ENCODE peak calls at places on chromosomes 4 and X, in seven cellular contexts. One of them, this sample, is unnamed.

GRCh38 chrX:72003811-72004750 is 93.4 kb downstream of the NHSL2 start:
- DNase-seq in NCI-H2107: no peak
- DNase-seq in right cardiac atrium: peak; percentile 80
- DNase-seq in kidney tubule cell: peak; percentile 50
- DNase-seq in GM04503: no peak
- DNase-seq in CD8-positive, alpha-beta memory T cell: no peak
- DNase-seq in Peyer's patch: no peak
- DNase-seq in this sample: peak; percentile 37

GRCh38 chr4:52841707-52842456 is 20.2 kb upstream of the RASL11B start:
- DNase-seq in CD8-positive, alpha-beta memory T cell: no peak
- DNase-seq in NCI-H2107: no peak
- DNase-seq in right cardiac atrium: peak; percentile 70
- DNase-seq in Peyer's patch: no peak
- DNase-seq in kidney tubule cell: no peak
- DNase-seq in GM04503: no peak
- DNase-seq in this sample: peak; percentile 42

GRCh38 chr4:95095352-95095974 is 337.7 kb downstream of the BMPR1B start:
- DNase-seq in Peyer's patch: no peak
- DNase-seq in kidney tubule cell: peak; percentile 40
- DNase-seq in CD8-positive, alpha-beta memory T cell: no peak
- DNase-seq in GM04503: peak; percentile 16
- DNase-seq in NCI-H2107: no peak
- DNase-seq in right cardiac atrium: no peak
- DNase-seq in this sample: no peak

GRCh38 chr4:7759221-7759620 is 180.4 kb downstream of the AFAP1 start:
- DNase-seq in GM04503: no peak
- DNase-seq in right cardiac atrium: peak; percentile 34
- DNase-seq in kidney tubule cell: no peak
- DNase-seq in Peyer's patch: no peak
- DNase-seq in CD8-positive, alpha-beta memory T cell: peak; percentile 59
- DNase-seq in NCI-H2107: no peak
- DNase-seq in this sample: no peak

GRCh38 chr4:101321481-101322042 is 25.8 kb downstream of the PPP3CA start:
- DNase-seq in right cardiac atrium: no peak
- DNase-seq in NCI-H2107: no peak
- DNase-seq in Peyer's patch: no peak
- DNase-seq in CD8-positive, alpha-beta memory T cell: no peak
- DNase-seq in GM04503: no peak
- DNase-seq in kidney tubule cell: no peak
- DNase-seq in this sample: no peak

GRCh38 chrX:117038918-117039440 is 576.2 kb upstream of the CT83 start:
- DNase-seq in CD8-positive, alpha-beta memory T cell: no peak
- DNase-seq in Peyer's patch: no peak
- DNase-seq in right cardiac atrium: no peak
- DNase-seq in GM04503: no peak
- DNase-seq in NCI-H2107: no peak
- DNase-seq in kidney tubule cell: no peak
- DNase-seq in this sample: no peak

GRCh38 chr4:23084559-23085248 is 392.0 kb downstream of the GBA3 start:
- DNase-seq in Peyer's patch: no peak
- DNase-seq in kidney tubule cell: peak; percentile 99
- DNase-seq in CD8-positive, alpha-beta memory T cell: no peak
- DNase-seq in right cardiac atrium: no peak
- DNase-seq in NCI-H2107: no peak
- DNase-seq in GM04503: no peak
- DNase-seq in this sample: no peak

GRCh38 chrX:43504394-43504793 is 151.7 kb upstream of the MAOA start:
- DNase-seq in right cardiac atrium: no peak
- DNase-seq in CD8-positive, alpha-beta memory T cell: no peak
- DNase-seq in kidney tubule cell: peak; percentile 11
- DNase-seq in Peyer's patch: no peak
- DNase-seq in GM04503: no peak
- DNase-seq in NCI-H2107: no peak
- DNase-seq in this sample: no peak

GRCh38 chr4:172547724-172548123 is 620.9 kb upstream of the GALNT7 start:
- DNase-seq in NCI-H2107: peak; percentile 4
- DNase-seq in GM04503: no peak
- DNase-seq in Peyer's patch: no peak
- DNase-seq in kidney tubule cell: no peak
- DNase-seq in right cardiac atrium: no peak
- DNase-seq in CD8-positive, alpha-beta memory T cell: no peak
- DNase-seq in this sample: no peak

GRCh38 chr4:131302108-131302507 is 1847.0 kb upstream of the PCDH10 start:
- DNase-seq in Peyer's patch: no peak
- DNase-seq in CD8-positive, alpha-beta memory T cell: no peak
- DNase-seq in NCI-H2107: no peak
- DNase-seq in right cardiac atrium: no peak
- DNase-seq in GM04503: no peak
- DNase-seq in kidney tubule cell: no peak
- DNase-seq in this sample: no peak

GRCh38 chr4:126991965-126992364 is 640.8 kb upstream of the INTU start:
- DNase-seq in NCI-H2107: no peak
- DNase-seq in kidney tubule cell: peak; percentile 5
- DNase-seq in GM04503: peak; percentile 36
- DNase-seq in CD8-positive, alpha-beta memory T cell: no peak
- DNase-seq in right cardiac atrium: no peak
- DNase-seq in Peyer's patch: no peak
- DNase-seq in this sample: no peak

GRCh38 chr4:91171217-91171616 is 1044.0 kb downstream of the CCSER1 start:
- DNase-seq in GM04503: no peak
- DNase-seq in NCI-H2107: no peak
- DNase-seq in Peyer's patch: no peak
- DNase-seq in kidney tubule cell: peak; percentile 10
- DNase-seq in CD8-positive, alpha-beta memory T cell: no peak
- DNase-seq in right cardiac atrium: no peak
- DNase-seq in this sample: no peak

GRCh38 chr4:118351851-118352827 is 664 bp downstream of the PRSS12 start:
- DNase-seq in Peyer's patch: peak; percentile 57
- DNase-seq in NCI-H2107: no peak
- DNase-seq in kidney tubule cell: peak; percentile 16
- DNase-seq in CD8-positive, alpha-beta memory T cell: no peak
- DNase-seq in right cardiac atrium: peak; percentile 57
- DNase-seq in GM04503: no peak
- DNase-seq in this sample: no peak

GRCh38 chr4:6112606-6113290 is 87.6 kb downstream of the JAKMIP1 start:
- DNase-seq in CD8-positive, alpha-beta memory T cell: no peak
- DNase-seq in NCI-H2107: no peak
- DNase-seq in Peyer's patch: no peak
- DNase-seq in right cardiac atrium: no peak
- DNase-seq in kidney tubule cell: no peak
- DNase-seq in GM04503: no peak
- DNase-seq in this sample: no peak

GRCh38 chrX:12894074-12894691 is 12.2 kb upstream of the TLR8 start:
- DNase-seq in GM04503: no peak
- DNase-seq in CD8-positive, alpha-beta memory T cell: peak; percentile 8
- DNase-seq in kidney tubule cell: peak; percentile 25
- DNase-seq in NCI-H2107: no peak
- DNase-seq in right cardiac atrium: no peak
- DNase-seq in Peyer's patch: peak; percentile 80
- DNase-seq in this sample: no peak

GRCh38 chr4:154332681-154333421 is 158.7 kb downstream of the DCHS2 start:
- DNase-seq in kidney tubule cell: no peak
- DNase-seq in NCI-H2107: no peak
- DNase-seq in Peyer's patch: peak; percentile 74
- DNase-seq in GM04503: no peak
- DNase-seq in CD8-positive, alpha-beta memory T cell: no peak
- DNase-seq in right cardiac atrium: peak; percentile 66
- DNase-seq in this sample: peak; percentile 24

This sample was measured in ovary.